ENCODE peak calls at places on chromosomes 16 and 17, in six cellular contexts. One of them, this sample, is unnamed.

GRCh38 chr17:17987901-17988300 is 15.2 kb downstream of the DRC3 start:
- DNase-seq in NCI-H146: peak; percentile 69
- DNase-seq in A549: no peak
- DNase-seq in kidney glomerular epithelial cell: no peak
- DNase-seq in stimulated activated CD8-positive, alpha-beta memory T cell treated with anti-CD3 and anti-CD28 coated beads, Interleukin-4, amount 100 ng/mL, for 24 hours: no peak
- DNase-seq in lung microvascular endothelial cell: no peak
- DNase-seq in this sample: no peak

GRCh38 chr17:78818932-78819331 is 21.7 kb downstream of the USP36 start:
- DNase-seq in kidney glomerular epithelial cell: no peak
- DNase-seq in NCI-H146: no peak
- DNase-seq in A549: no peak
- DNase-seq in stimulated activated CD8-positive, alpha-beta memory T cell treated with anti-CD3 and anti-CD28 coated beads, Interleukin-4, amount 100 ng/mL, for 24 hours: no peak
- DNase-seq in lung microvascular endothelial cell: peak; percentile 90
- DNase-seq in this sample: no peak

GRCh38 chr16:8878523-8878911 is 3.6 kb upstream of the LITAFD start:
- DNase-seq in lung microvascular endothelial cell: no peak
- DNase-seq in stimulated activated CD8-positive, alpha-beta memory T cell treated with anti-CD3 and anti-CD28 coated beads, Interleukin-4, amount 100 ng/mL, for 24 hours: no peak
- DNase-seq in kidney glomerular epithelial cell: peak; percentile 85
- DNase-seq in NCI-H146: no peak
- DNase-seq in A549: no peak
- DNase-seq in this sample: no peak

GRCh38 chr16:81918927-81919326 is 92.3 kb downstream of the SDR42E1 start:
- DNase-seq in NCI-H146: no peak
- DNase-seq in lung microvascular endothelial cell: no peak
- DNase-seq in stimulated activated CD8-positive, alpha-beta memory T cell treated with anti-CD3 and anti-CD28 coated beads, Interleukin-4, amount 100 ng/mL, for 24 hours: no peak
- DNase-seq in A549: no peak
- DNase-seq in kidney glomerular epithelial cell: no peak
- DNase-seq in this sample: no peak

GRCh38 chr17:41013181-41013580 is 4.3 kb upstream of the KRTAP3-1 start:
- DNase-seq in NCI-H146: no peak
- DNase-seq in stimulated activated CD8-positive, alpha-beta memory T cell treated with anti-CD3 and anti-CD28 coated beads, Interleukin-4, amount 100 ng/mL, for 24 hours: no peak
- DNase-seq in lung microvascular endothelial cell: no peak
- DNase-seq in kidney glomerular epithelial cell: no peak
- DNase-seq in A549: no peak
- DNase-seq in this sample: no peak

GRCh38 chr17:71803656-71804284 is 317.1 kb upstream of the SOX9 start:
- DNase-seq in lung microvascular endothelial cell: no peak
- DNase-seq in stimulated activated CD8-positive, alpha-beta memory T cell treated with anti-CD3 and anti-CD28 coated beads, Interleukin-4, amount 100 ng/mL, for 24 hours: no peak
- DNase-seq in kidney glomerular epithelial cell: no peak
- DNase-seq in A549: no peak
- DNase-seq in NCI-H146: no peak
- DNase-seq in this sample: no peak

GRCh38 chr16:11781773-11782172 is 15.3 kb downstream of the ZC3H7A start:
- DNase-seq in stimulated activated CD8-positive, alpha-beta memory T cell treated with anti-CD3 and anti-CD28 coated beads, Interleukin-4, amount 100 ng/mL, for 24 hours: no peak
- DNase-seq in lung microvascular endothelial cell: peak; percentile 34
- DNase-seq in A549: no peak
- DNase-seq in kidney glomerular epithelial cell: peak; percentile 32
- DNase-seq in NCI-H146: peak; percentile 56
- DNase-seq in this sample: no peak

GRCh38 chr16:70703041-70703834 is 17.4 kb upstream of the MTSS2 start:
- DNase-seq in A549: peak; percentile 40
- DNase-seq in kidney glomerular epithelial cell: peak; percentile 30
- DNase-seq in lung microvascular endothelial cell: no peak
- DNase-seq in NCI-H146: no peak
- DNase-seq in stimulated activated CD8-positive, alpha-beta memory T cell treated with anti-CD3 and anti-CD28 coated beads, Interleukin-4, amount 100 ng/mL, for 24 hours: no peak
- DNase-seq in this sample: no peak

GRCh38 chr17:34413443-34414076 is 50.5 kb upstream of the CCL1 start:
- DNase-seq in NCI-H146: no peak
- DNase-seq in kidney glomerular epithelial cell: no peak
- DNase-seq in stimulated activated CD8-positive, alpha-beta memory T cell treated with anti-CD3 and anti-CD28 coated beads, Interleukin-4, amount 100 ng/mL, for 24 hours: no peak
- DNase-seq in lung microvascular endothelial cell: peak; percentile 32
- DNase-seq in A549: no peak
- DNase-seq in this sample: no peak

GRCh38 chr17:44308865-44309264 is 464 bp downstream of the RUNDC3A start:
- DNase-seq in NCI-H146: peak; percentile 55
- DNase-seq in lung microvascular endothelial cell: no peak
- DNase-seq in kidney glomerular epithelial cell: no peak
- DNase-seq in A549: no peak
- DNase-seq in stimulated activated CD8-positive, alpha-beta memory T cell treated with anti-CD3 and anti-CD28 coated beads, Interleukin-4, amount 100 ng/mL, for 24 hours: no peak
- DNase-seq in this sample: no peak

GRCh38 chr17:15404116-15404730 is 62.8 kb upstream of the TEKT3 start:
- DNase-seq in A549: no peak
- DNase-seq in lung microvascular endothelial cell: no peak
- DNase-seq in NCI-H146: no peak
- DNase-seq in kidney glomerular epithelial cell: no peak
- DNase-seq in stimulated activated CD8-positive, alpha-beta memory T cell treated with anti-CD3 and anti-CD28 coated beads, Interleukin-4, amount 100 ng/mL, for 24 hours: no peak
- DNase-seq in this sample: no peak

GRCh38 chr16:49482690-49483089 is 109.1 kb downstream of the C16orf78 start:
- DNase-seq in kidney glomerular epithelial cell: no peak
- DNase-seq in stimulated activated CD8-positive, alpha-beta memory T cell treated with anti-CD3 and anti-CD28 coated beads, Interleukin-4, amount 100 ng/mL, for 24 hours: no peak
- DNase-seq in A549: no peak
- DNase-seq in lung microvascular endothelial cell: no peak
- DNase-seq in NCI-H146: no peak
- DNase-seq in this sample: no peak

GRCh38 chr16:67349172-67349571 is 22.6 kb downstream of the LRRC36 start:
- DNase-seq in kidney glomerular epithelial cell: no peak
- DNase-seq in A549: no peak
- DNase-seq in NCI-H146: peak; percentile 58
- DNase-seq in lung microvascular endothelial cell: peak; percentile 58
- DNase-seq in stimulated activated CD8-positive, alpha-beta memory T cell treated with anti-CD3 and anti-CD28 coated beads, Interleukin-4, amount 100 ng/mL, for 24 hours: no peak
- DNase-seq in this sample: no peak

GRCh38 chr17:78366109-78366848 is 6.4 kb upstream of the SOCS3 start:
- DNase-seq in lung microvascular endothelial cell: no peak
- DNase-seq in stimulated activated CD8-positive, alpha-beta memory T cell treated with anti-CD3 and anti-CD28 coated beads, Interleukin-4, amount 100 ng/mL, for 24 hours: no peak
- DNase-seq in NCI-H146: no peak
- DNase-seq in A549: no peak
- DNase-seq in kidney glomerular epithelial cell: no peak
- DNase-seq in this sample: no peak

GRCh38 chr17:72697602-72698146 is 394.8 kb downstream of the SLC39A11 start:
- DNase-seq in stimulated activated CD8-positive, alpha-beta memory T cell treated with anti-CD3 and anti-CD28 coated beads, Interleukin-4, amount 100 ng/mL, for 24 hours: no peak
- DNase-seq in lung microvascular endothelial cell: no peak
- DNase-seq in NCI-H146: peak; percentile 40
- DNase-seq in A549: no peak
- DNase-seq in kidney glomerular epithelial cell: no peak
- DNase-seq in this sample: no peak

GRCh38 chr17:16250635-16251034 is 33.6 kb downstream of the PIGL start:
- DNase-seq in lung microvascular endothelial cell: no peak
- DNase-seq in A549: no peak
- DNase-seq in NCI-H146: no peak
- DNase-seq in kidney glomerular epithelial cell: no peak
- DNase-seq in stimulated activated CD8-positive, alpha-beta memory T cell treated with anti-CD3 and anti-CD28 coated beads, Interleukin-4, amount 100 ng/mL, for 24 hours: no peak
- DNase-seq in this sample: no peak

GRCh38 chr17:75830168-75831031 is 13.8 kb downstream of the UNC13D start:
- DNase-seq in NCI-H146: no peak
- DNase-seq in lung microvascular endothelial cell: no peak
- DNase-seq in stimulated activated CD8-positive, alpha-beta memory T cell treated with anti-CD3 and anti-CD28 coated beads, Interleukin-4, amount 100 ng/mL, for 24 hours: no peak
- DNase-seq in kidney glomerular epithelial cell: no peak
- DNase-seq in A549: peak; percentile 47
- DNase-seq in this sample: no peak

GRCh38 chr16:74991593-74992403 is 6.9 kb upstream of the WDR59 start:
- DNase-seq in NCI-H146: no peak
- DNase-seq in lung microvascular endothelial cell: no peak
- DNase-seq in stimulated activated CD8-positive, alpha-beta memory T cell treated with anti-CD3 and anti-CD28 coated beads, Interleukin-4, amount 100 ng/mL, for 24 hours: no peak
- DNase-seq in kidney glomerular epithelial cell: no peak
- DNase-seq in A549: no peak
- DNase-seq in this sample: no peak

GRCh38 chr17:15498107-15498506 is 30.7 kb upstream of the CDRT4 start:
- DNase-seq in lung microvascular endothelial cell: no peak
- DNase-seq in NCI-H146: no peak
- DNase-seq in kidney glomerular epithelial cell: no peak
- DNase-seq in A549: no peak
- DNase-seq in stimulated activated CD8-positive, alpha-beta memory T cell treated with anti-CD3 and anti-CD28 coated beads, Interleukin-4, amount 100 ng/mL, for 24 hours: no peak
- DNase-seq in this sample: no peak

GRCh38 chr17:82098169-82098938 is at the start of gene FASN:
- DNase-seq in NCI-H146: peak; percentile 95
- DNase-seq in kidney glomerular epithelial cell: peak; percentile 86
- DNase-seq in lung microvascular endothelial cell: peak; percentile 96
- DNase-seq in A549: peak; percentile 100
- DNase-seq in stimulated activated CD8-positive, alpha-beta memory T cell treated with anti-CD3 and anti-CD28 coated beads, Interleukin-4, amount 100 ng/mL, for 24 hours: peak; percentile 91
- DNase-seq in this sample: peak; percentile 94

GRCh38 chr16:48559462-48560211 is 50.3 kb downstream of the N4BP1 start:
- DNase-seq in A549: no peak
- DNase-seq in stimulated activated CD8-positive, alpha-beta memory T cell treated with anti-CD3 and anti-CD28 coated beads, Interleukin-4, amount 100 ng/mL, for 24 hours: no peak
- DNase-seq in kidney glomerular epithelial cell: no peak
- DNase-seq in lung microvascular endothelial cell: no peak
- DNase-seq in NCI-H146: no peak
- DNase-seq in this sample: no peak